ENCODE peak calls at places on chromosomes 4 and X, in four cellular contexts. Y, L, D and E are unnamed samples.

GRCh38 chrX:92260102-92260501 is 480.9 kb downstream of the PCDH11X start:
- DNase-seq in Y (peak), L (no peak), D (no peak), E (no peak)

GRCh38 chrX:133983243-133983973 is 2.0 kb downstream of the GPC3 start:
- DNase-seq in Y (no peak), L (no peak), D (no peak), E (no peak)

GRCh38 chr4:73664470-73664869 is 44.2 kb upstream of the RASSF6 start:
- DNase-seq in Y (no peak), L (no peak), D (no peak), E (no peak)

GRCh38 chr4:2860391-2861348 is 17.0 kb downstream of the ADD1 start:
- DNase-seq in Y (no peak), L (peak), D (peak), E (no peak)

GRCh38 chr4:53706422-53707032 is 115.2 kb upstream of the LNX1 start:
- DNase-seq in Y (peak), L (no peak), D (no peak), E (no peak)

GRCh38 chrX:55919367-55920221 is 202.0 kb downstream of the RRAGB start:
- DNase-seq in Y (peak), L (no peak), D (no peak), E (no peak)

GRCh38 chr4:75512336-75513211 is 1.6 kb downstream of the RCHY1 start:
- DNase-seq in Y (peak), L (no peak), D (no peak), E (no peak)

GRCh38 chrX:124993735-124994134 is 325.9 kb upstream of the TEX13C start:
- DNase-seq in Y (no peak), L (no peak), D (no peak), E (no peak)

GRCh38 chr4:141905751-141906150 is 269.4 kb downstream of the IL15 start:
- DNase-seq in Y (no peak), L (no peak), D (no peak), E (no peak)

GRCh38 chr4:53321151-53321987 is 44.5 kb downstream of the SCFD2 start:
- DNase-seq in Y (no peak), L (no peak), D (no peak), E (no peak)

GRCh38 chr4:84363256-84363655 is 135.8 kb downstream of the NKX6-1 start:
- DNase-seq in Y (no peak), L (no peak), D (no peak), E (no peak)

GRCh38 chr4:57184378-57185031 is 74.3 kb upstream of the IGFBP7 start:
- DNase-seq in Y (no peak), L (no peak), D (no peak), E (no peak)

GRCh38 chrX:79161655-79162054 is 17.2 kb downstream of the GPR174 start:
- DNase-seq in Y (peak), L (no peak), D (no peak), E (no peak)

GRCh38 chr4:47668810-47669408 is 169.0 kb downstream of the CORIN start:
- DNase-seq in Y (peak), L (no peak), D (no peak), E (no peak)

GRCh38 chr4:187006189-187006618 is 282.5 kb upstream of the FAT1 start:
- DNase-seq in Y (no peak), L (no peak), D (no peak), E (no peak)

GRCh38 chr4:150096625-150097024 is 18.4 kb downstream of the DCLK2 start:
- DNase-seq in Y (no peak), L (no peak), D (no peak), E (no peak)

GRCh38 chr4:138910914-138911336 is 104.7 kb upstream of the NOCT start:
- DNase-seq in Y (no peak), L (peak), D (peak), E (no peak)

GRCh38 chrX:104254442-104255115 is at the start of gene ESX1:
- DNase-seq in Y (no peak), L (no peak), D (no peak), E (no peak)

GRCh38 chr4:76035146-76035545 is 724 bp downstream of the CXCL11 start:
- DNase-seq in Y (no peak), L (no peak), D (no peak), E (no peak)

GRCh38 chr4:146582864-146583263 is 55.8 kb upstream of the POU4F2 start:
- DNase-seq in Y (no peak), L (no peak), D (no peak), E (no peak)

GRCh38 chrX:18377802-18378201 is 23.3 kb upstream of the SCML2 start:
- DNase-seq in Y (peak), L (no peak), D (no peak), E (no peak)

GRCh38 chrX:19728915-19729314 is 158.5 kb downstream of the SH3KBP1 start:
- DNase-seq in Y (peak), L (no peak), D (no peak), E (no peak)

GRCh38 chrX:123475068-123475724 is 257.7 kb downstream of the THOC2 start:
- DNase-seq in Y (no peak), L (no peak), D (no peak), E (no peak)

GRCh38 chrX:77114501-77114900 is 332.7 kb upstream of the FGF16 start:
- DNase-seq in Y (no peak), L (no peak), D (no peak), E (no peak)

GRCh38 chrX:118588715-118589114 is 93.1 kb downstream of the DOCK11 start:
- DNase-seq in Y (no peak), L (no peak), D (no peak), E (no peak)

GRCh38 chrX:14832591-14832990 is 40.3 kb downstream of the FANCB start:
- DNase-seq in Y (no peak), L (no peak), D (no peak), E (no peak)

GRCh38 chr4:165716472-165716871 is 156.6 kb upstream of the TLL1 start:
- DNase-seq in Y (no peak), L (peak), D (no peak), E (no peak)

GRCh38 chr4:82889287-82889686 is 1.7 kb downstream of the SEC31A start:
- DNase-seq in Y (no peak), L (no peak), D (no peak), E (no peak)

GRCh38 chrX:41895826-41896225 is 27.5 kb downstream of the CASK start:
- DNase-seq in Y (no peak), L (no peak), D (no peak), E (no peak)

GRCh38 chrX:117743469-117744251 is 372.9 kb downstream of the KLHL13 start:
- DNase-seq in Y (peak), L (no peak), D (no peak), E (no peak)

GRCh38 chr4:76570141-76570989 is 135.3 kb downstream of the SHROOM3 start:
- DNase-seq in Y (no peak), L (no peak), D (no peak), E (no peak)